ENCODE peak calls at places on chromosomes 13 and 19, in six cellular contexts. P, T, E, K, D and O are unnamed samples.

GRCh38 chr19:50046649-50047503 is 21.1 kb downstream of the ZNF473 start:
- DNase-seq in P (peak; percentile 27), T (no peak), E (no peak), K (peak; percentile 9), D (peak; percentile 25), O (no peak)

GRCh38 chr19:46737761-46738171 is 8.1 kb upstream of the FKRP start:
- DNase-seq in P (no peak), T (no peak), E (no peak), K (no peak), D (no peak), O (no peak)

GRCh38 chr19:47253467-47253881 is 2.9 kb upstream of the CCDC9 start:
- DNase-seq in P (no peak), T (peak; percentile 93), E (no peak), K (peak; percentile 95), D (no peak), O (no peak)

GRCh38 chr19:5466814-5467291 is 11.6 kb downstream of the ZNRF4 start:
- DNase-seq in P (no peak), T (no peak), E (peak; percentile 56), K (no peak), D (no peak), O (no peak)

GRCh38 chr13:36857273-36857672 is 38.3 kb downstream of the RFXAP start:
- DNase-seq in P (no peak), T (no peak), E (no peak), K (no peak), D (no peak), O (no peak)

GRCh38 chr19:44597131-44597491 is 16.3 kb upstream of the IGSF23 start:
- DNase-seq in P (no peak), T (no peak), E (no peak), K (no peak), D (no peak), O (no peak)

GRCh38 chr13:48578516-48579166 is 45.8 kb upstream of the RCBTB2 start:
- DNase-seq in P (no peak), T (no peak), E (no peak), K (no peak), D (no peak), O (no peak)

GRCh38 chr13:73158851-73159250 is 100.0 kb downstream of the KLF5 start:
- DNase-seq in P (no peak), T (peak; percentile 72), E (no peak), K (peak; percentile 89), D (no peak), O (no peak)

GRCh38 chr13:48942131-48942530 is 33.6 kb upstream of the FNDC3A start:
- DNase-seq in P (no peak), T (peak; percentile 68), E (no peak), K (peak; percentile 61), D (no peak), O (no peak)

GRCh38 chr19:31314156-31314555 is 35.1 kb downstream of the TSHZ3 start:
- DNase-seq in P (no peak), T (no peak), E (no peak), K (no peak), D (no peak), O (no peak)

GRCh38 chr13:102879793-102880499 is 34.1 kb downstream of the ERCC5 start:
- DNase-seq in P (no peak), T (no peak), E (no peak), K (no peak), D (no peak), O (no peak)

GRCh38 chr13:51825165-51825592 is 19.8 kb downstream of the TMEM272 start:
- DNase-seq in P (no peak), T (peak; percentile 65), E (no peak), K (peak; percentile 19), D (no peak), O (no peak)